ENCODE peak calls at places on chromosomes 12 and 14, in eight cellular contexts. T is osteocyte, D is AG09309, R is body of pancreas, C is GM20000, O is dorsolateral prefrontal cortex, G is Caco-2, U is cardiac muscle cell. V is an unnamed sample.

GRCh38 chr12:53726946-53727309 is 324 bp downstream of the CALCOCO1 start:
- DNase-seq in T (no peak), D (no peak), R (no peak), C (no peak), O (no peak), G (no peak), U (no peak), V (no peak)

GRCh38 chr14:102927346-102927877 is 4.9 kb downstream of the AMN start:
- DNase-seq in T (no peak), D (no peak), R (no peak), C (no peak), O (no peak), G (peak), U (no peak), V (no peak)

GRCh38 chr12:79508622-79509021 is 182.1 kb downstream of the PAWR start:
- DNase-seq in T (no peak), D (no peak), R (no peak), C (no peak), O (no peak), G (no peak), U (no peak), V (no peak)

GRCh38 chr12:642633-643477 is 20.4 kb downstream of the NINJ2 start:
- DNase-seq in T (peak), D (no peak), R (peak), C (peak), O (peak), G (peak), U (peak), V (no peak)

GRCh38 chr12:6532927-6533652 is 1.2 kb upstream of the GAPDH start:
- DNase-seq in T (peak), D (no peak), R (peak), C (peak), O (peak), G (peak), U (peak), V (no peak)

GRCh38 chr12:39393890-39394289 is 49.0 kb downstream of the KIF21A start:
- DNase-seq in T (no peak), D (no peak), R (no peak), C (no peak), O (no peak), G (no peak), U (no peak), V (no peak)

GRCh38 chr14:52131640-52132320 is 62.9 kb upstream of the NID2 start:
- DNase-seq in T (peak), D (peak), R (peak), C (peak), O (peak), G (peak), U (peak), V (peak)

GRCh38 chr14:23105348-23105824 is 597 bp upstream of the CIROP start:
- DNase-seq in T (no peak), D (no peak), R (no peak), C (peak), O (no peak), G (no peak), U (no peak), V (no peak)

GRCh38 chr12:66648336-66648735 is 30.5 kb downstream of the GRIP1 start:
- DNase-seq in T (no peak), D (no peak), R (no peak), C (no peak), O (no peak), G (no peak), U (no peak), V (no peak)

GRCh38 chr12:105506678-105507310 is 176.3 kb downstream of the C12orf75 start:
- DNase-seq in T (no peak), D (no peak), R (no peak), C (no peak), O (no peak), G (no peak), U (no peak), V (no peak)

GRCh38 chr12:119594399-119594730 is 791 bp downstream of the TMEM233 start:
- DNase-seq in T (no peak), D (no peak), R (no peak), C (no peak), O (no peak), G (no peak), U (peak), V (no peak)

GRCh38 chr12:1013618-1014489 is 22.8 kb downstream of the ERC1 start:
- DNase-seq in T (no peak), D (peak), R (no peak), C (no peak), O (no peak), G (no peak), U (no peak), V (peak)

GRCh38 chr12:101051901-101052550 is 158.0 kb downstream of the SLC5A8 start:
- DNase-seq in T (no peak), D (peak), R (peak), C (no peak), O (no peak), G (peak), U (no peak), V (peak)

GRCh38 chr12:4607056-4607455 is 41.8 kb downstream of the AKAP3 start:
- DNase-seq in T (no peak), D (no peak), R (no peak), C (no peak), O (no peak), G (peak), U (no peak), V (no peak)

GRCh38 chr14:66496911-66497310 is 10.7 kb downstream of the CCDC196 start:
- DNase-seq in T (no peak), D (no peak), R (no peak), C (peak), O (no peak), G (no peak), U (peak), V (no peak)

GRCh38 chr12:57740656-57741412 is 2.3 kb upstream of the AGAP2 start:
- DNase-seq in T (no peak), D (no peak), R (no peak), C (peak), O (no peak), G (no peak), U (no peak), V (no peak)

GRCh38 chr12:39429809-39430208 is 13.1 kb downstream of the KIF21A start:
- DNase-seq in T (no peak), D (no peak), R (no peak), C (no peak), O (no peak), G (no peak), U (no peak), V (no peak)

GRCh38 chr12:13362260-13362841 is 165.8 kb downstream of the EMP1 start:
- DNase-seq in T (no peak), D (no peak), R (peak), C (peak), O (no peak), G (peak), U (peak), V (no peak)

GRCh38 chr12:59972941-59973340 is 377.1 kb downstream of the SLC16A7 start:
- DNase-seq in T (no peak), D (peak), R (no peak), C (no peak), O (no peak), G (peak), U (no peak), V (peak)

GRCh38 chr12:92566448-92567040 is 136.2 kb upstream of the PLEKHG7 start:
- DNase-seq in T (no peak), D (no peak), R (no peak), C (no peak), O (no peak), G (no peak), U (no peak), V (no peak)

GRCh38 chr12:52633383-52633782 is 15.0 kb upstream of the KRT73 start:
- DNase-seq in T (peak), D (no peak), R (no peak), C (no peak), O (no peak), G (no peak), U (no peak), V (no peak)

GRCh38 chr14:95495538-95496025 is 20.9 kb downstream of the SYNE3 start:
- DNase-seq in T (no peak), D (no peak), R (no peak), C (peak), O (no peak), G (no peak), U (no peak), V (no peak)

GRCh38 chr12:84507914-84508313 is 404.7 kb downstream of the SLC6A15 start:
- DNase-seq in T (no peak), D (no peak), R (no peak), C (no peak), O (no peak), G (no peak), U (no peak), V (no peak)

GRCh38 chr12:92695577-92695976 is 7.2 kb upstream of the PLEKHG7 start:
- DNase-seq in T (no peak), D (no peak), R (no peak), C (no peak), O (no peak), G (no peak), U (no peak), V (no peak)

GRCh38 chr12:29024117-29024516 is 125.0 kb upstream of the FAR2 start:
- DNase-seq in T (no peak), D (no peak), R (no peak), C (no peak), O (no peak), G (no peak), U (no peak), V (no peak)

GRCh38 chr14:55733609-55734008 is 153.6 kb downstream of the KTN1 start:
- DNase-seq in T (no peak), D (no peak), R (no peak), C (no peak), O (no peak), G (no peak), U (no peak), V (no peak)

GRCh38 chr12:6347367-6348338 is 5.8 kb upstream of the TNFRSF1A start:
- DNase-seq in T (no peak), D (no peak), R (peak), C (no peak), O (no peak), G (no peak), U (no peak), V (no peak)

GRCh38 chr14:92690171-92691011 is 58.0 kb downstream of the LGMN start:
- DNase-seq in T (no peak), D (no peak), R (peak), C (peak), O (no peak), G (no peak), U (peak), V (peak)
- TF ChIP-seq CTCF in T (peak), D (peak), R (peak), C (peak), O (peak), G (peak), U (peak), V (peak)

GRCh38 chr12:127888948-127889347 is 378.0 kb upstream of the TMEM132C start:
- DNase-seq in T (no peak), D (no peak), R (no peak), C (no peak), O (no peak), G (no peak), U (no peak), V (no peak)
- TF ChIP-seq CTCF in T (no peak), D (no peak), R (no peak), C (no peak), O (no peak), G (no peak), U (no peak), V (no peak)

GRCh38 chr12:51528852-51529545 is 62.0 kb upstream of the SCN8A start:
- DNase-seq in T (no peak), D (no peak), R (no peak), C (no peak), O (no peak), G (peak), U (no peak), V (no peak)
- TF ChIP-seq CTCF in T (no peak), D (no peak), R (no peak), C (no peak), O (no peak), G (no peak), U (no peak), V (no peak)

GRCh38 chr14:100417466-100417865 is 94.3 kb downstream of the SLC25A47 start:
- DNase-seq in T (peak), D (peak), R (peak), C (no peak), O (peak), G (no peak), U (peak), V (peak)
- TF ChIP-seq CTCF in T (peak), D (peak), R (peak), C (no peak), O (peak), G (peak), U (peak), V (peak)

GRCh38 chr12:62594771-62595170 is 128.1 kb downstream of the MON2 start:
- DNase-seq in T (no peak), D (no peak), R (no peak), C (no peak), O (no peak), G (no peak), U (no peak), V (no peak)
- TF ChIP-seq CTCF in T (no peak), D (no peak), R (no peak), C (no peak), O (no peak), G (no peak), U (no peak), V (no peak)

GRCh38 chr14:73752297-73752992 is 38.3 kb upstream of the PNMA1 start:
- DNase-seq in T (peak), D (peak), R (peak), C (peak), O (no peak), G (no peak), U (no peak), V (no peak)
- TF ChIP-seq CTCF in T (peak), D (peak), R (peak), C (no peak), O (no peak), G (peak), U (peak), V (peak)

DNA sequence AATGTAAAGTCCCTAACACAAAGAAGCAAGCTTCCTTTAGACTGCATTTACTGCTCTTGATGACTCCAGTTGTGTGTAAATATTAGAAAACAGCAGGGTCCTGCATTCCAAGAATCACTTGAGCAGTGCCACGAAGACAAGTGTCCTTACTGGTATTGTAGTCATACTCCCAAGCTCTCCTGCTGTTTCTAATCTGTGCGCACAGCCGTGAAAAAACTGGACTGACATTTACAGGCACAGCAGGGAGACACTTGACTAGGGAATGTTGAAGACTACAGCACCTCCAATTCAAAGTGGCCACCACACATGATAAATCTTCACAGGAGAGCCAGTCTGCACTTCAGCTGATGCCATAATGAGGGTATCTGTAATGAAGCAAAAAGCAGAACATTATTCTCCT is 91.4 kb downstream of the VRK1 start:
- DNase-seq in T (no peak), D (no peak), R (no peak), C (no peak), O (no peak), G (no peak), U (peak), V (no peak)
- TF ChIP-seq CTCF in T (no peak), D (no peak), R (no peak), C (no peak), O (no peak), G (no peak), U (no peak), V (no peak)

GRCh38 chr12:77642246-77642645 is 188.4 kb upstream of the NAV3 start:
- DNase-seq in T (no peak), D (no peak), R (no peak), C (no peak), O (no peak), G (no peak), U (no peak), V (no peak)
- TF ChIP-seq CTCF in T (no peak), D (no peak), R (no peak), C (no peak), O (no peak), G (no peak), U (no peak), V (no peak)

GRCh38 chr12:62911288-62911687 is 23.7 kb downstream of the PPM1H start:
- DNase-seq in T (no peak), D (no peak), R (no peak), C (no peak), O (no peak), G (no peak), U (no peak), V (no peak)

GRCh38 chr12:62908667-62909066 is 26.3 kb downstream of the PPM1H start:
- DNase-seq in T (no peak), D (no peak), R (no peak), C (no peak), O (no peak), G (no peak), U (no peak), V (no peak)

GRCh38 chr12:62910549-62911169 is 24.3 kb downstream of the PPM1H start:
- DNase-seq in T (no peak), D (no peak), R (no peak), C (no peak), O (no peak), G (no peak), U (peak), V (no peak)

GRCh38 chr12:62907561-62907960 is 27.4 kb downstream of the PPM1H start:
- DNase-seq in T (no peak), D (no peak), R (no peak), C (no peak), O (no peak), G (no peak), U (no peak), V (no peak)

GRCh38 chr12:62909340-62909739 is 25.6 kb downstream of the PPM1H start:
- DNase-seq in T (no peak), D (no peak), R (no peak), C (no peak), O (no peak), G (no peak), U (no peak), V (no peak)
- TF ChIP-seq CTCF in T (no peak), D (no peak), R (no peak), C (no peak), O (no peak), G (no peak), U (no peak), V (no peak)

GRCh38 chr14:25375639-25376038 is 325.7 kb upstream of the STXBP6 start:
- DNase-seq in T (no peak), D (no peak), R (no peak), C (no peak), O (no peak), G (no peak), U (no peak), V (no peak)

DNA sequence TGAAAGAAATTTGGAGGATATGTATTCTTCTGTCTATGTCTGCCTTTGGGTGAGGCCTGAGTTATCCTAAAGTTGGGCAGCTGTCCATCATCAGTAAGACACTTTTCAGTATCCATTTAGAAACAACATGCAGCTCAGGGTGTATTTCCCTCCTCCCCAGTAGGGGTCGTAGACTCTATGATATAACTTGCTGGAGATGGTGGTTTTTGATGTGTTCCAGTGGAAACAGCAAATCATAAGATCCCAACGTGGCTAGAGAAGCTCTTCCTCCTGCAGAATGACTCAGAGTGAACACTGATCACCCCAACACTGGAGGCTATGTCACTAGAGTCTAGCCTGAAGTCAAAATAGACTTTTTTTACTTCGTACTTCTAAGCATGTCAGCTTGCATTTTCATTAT is 331.6 kb upstream of the STXBP6 start:
- DNase-seq in T (no peak), D (no peak), R (no peak), C (no peak), O (no peak), G (peak), U (no peak), V (no peak)
- TF ChIP-seq CTCF in T (no peak), D (peak), R (peak), C (no peak), O (no peak), G (peak), U (no peak), V (no peak)

V was measured in AG04450.